ENCODE peak calls at places on chromosomes 2 and 18, in nine cellular contexts. Z, S, N, F, U, H, L, C and P are unnamed samples.

GRCh38 chr2:206311026-206311425 is 36.6 kb downstream of the ZDBF2 start:
- DNase-seq in U (no peak), S (no peak), C (no peak), N (no peak), F (no peak), Z (no peak), L (no peak), H (no peak), P (no peak)

GRCh38 chr2:176553685-176554106 is 284.5 kb downstream of the MTX2 start:
- DNase-seq in U (peak; percentile 43), N (peak; percentile 89), L (peak; percentile 32), S (peak; percentile 41), C (peak; percentile 87), Z (peak; percentile 88), F (peak; percentile 1), H (peak; percentile 42), P (peak; percentile 6)

GRCh38 chr2:24304621-24305020 is 55.7 kb downstream of the ITSN2 start:
- DNase-seq in Z (no peak), C (peak; percentile 23), U (no peak), S (peak; percentile 64), H (no peak), N (no peak), F (peak; percentile 54), L (no peak), P (no peak)

GRCh38 chr2:168814939-168815907 is 12.8 kb downstream of the NOSTRIN start:
- DNase-seq in F (no peak), N (no peak), S (no peak), C (no peak), Z (no peak), L (no peak), U (no peak), H (no peak), P (no peak)

GRCh38 chr2:42754021-42754775 is 9.7 kb downstream of the OXER1 start:
- DNase-seq in L (no peak), C (peak; percentile 71), U (no peak), N (no peak), F (peak; percentile 28), S (no peak), Z (no peak), H (no peak), P (peak; percentile 54)

GRCh38 chr2:241003830-241004564 is 5.6 kb downstream of the SNED1 start:
- DNase-seq in N (no peak), L (no peak), C (no peak), S (no peak), U (no peak), Z (no peak), H (no peak), F (no peak), P (no peak)

GRCh38 chr18:52953435-52953834 is 613.4 kb downstream of the DCC start:
- DNase-seq in U (no peak), H (no peak), C (no peak), Z (no peak), S (no peak), L (no peak), F (no peak), N (no peak), P (no peak)

GRCh38 chr2:30332791-30333453 is 101.6 kb downstream of the LBH start:
- DNase-seq in H (no peak), S (no peak), N (no peak), F (no peak), U (no peak), C (no peak), Z (no peak), L (no peak), P (no peak)

GRCh38 chr2:147683380-147683779 is 161.4 kb upstream of the ACVR2A start:
- DNase-seq in H (no peak), U (no peak), Z (no peak), L (no peak), C (no peak), F (no peak), S (no peak), N (no peak), P (no peak)

DNA sequence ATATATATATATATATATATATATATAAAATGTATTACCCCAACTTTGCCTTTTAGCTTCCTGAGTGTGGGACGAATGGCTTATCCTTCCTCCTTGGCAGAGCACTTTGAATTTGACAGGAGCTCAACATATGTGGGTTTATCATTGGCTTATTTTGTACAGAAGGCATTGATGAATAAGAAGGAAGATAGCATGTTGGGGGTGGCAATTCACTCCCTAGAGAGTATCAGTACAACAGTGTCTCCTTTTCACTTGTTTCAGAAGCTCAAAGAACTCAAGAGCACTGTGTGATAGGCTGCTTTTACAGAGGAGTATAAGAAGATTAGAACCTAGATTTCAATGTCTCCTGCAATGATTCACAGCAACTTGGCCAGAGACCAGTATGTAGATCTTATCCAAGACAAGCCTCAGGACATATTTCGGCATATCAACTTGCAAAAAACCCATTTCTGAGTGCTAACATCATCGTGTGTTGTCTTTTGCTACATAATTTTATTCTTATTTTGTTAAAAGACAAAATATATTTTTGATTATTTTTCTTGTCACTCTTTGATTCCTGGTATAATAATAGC is 345.8 kb downstream of the SOCS6 start:
- DNase-seq in F (no peak), N (no peak), H (no peak), L (no peak), C (peak; percentile 24), S (no peak), U (no peak), Z (no peak), P (no peak)
- H2AFZ ChIP-seq in F (no peak overlapping the region), N (no peak overlapping the region), H (no peak overlapping the region), L (no peak overlapping the region), C (no peak overlapping the region), S (no peak overlapping the region), U (peak overlapping the region; percentile 67), Z (no peak overlapping the region), P (no peak overlapping the region)

DNA sequence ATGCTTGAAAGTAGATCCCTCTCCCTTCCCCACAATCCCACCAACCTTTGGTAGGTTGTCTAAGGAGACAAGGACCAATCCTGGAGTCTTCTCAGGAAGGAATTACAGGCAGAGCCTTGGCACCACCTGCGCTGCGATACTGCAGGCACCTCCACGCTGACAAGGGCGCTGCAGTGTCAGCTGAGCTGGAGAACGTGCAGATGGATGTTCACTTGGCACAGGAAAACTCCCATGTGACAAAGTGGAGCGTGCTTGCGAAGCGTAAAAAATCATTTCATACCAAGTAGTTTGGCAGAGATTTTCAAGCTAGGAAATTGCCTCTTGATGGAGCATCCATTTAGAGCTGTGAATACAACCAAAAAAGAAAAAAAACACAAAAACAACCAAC is 37.9 kb downstream of the ACOXL start:
- DNase-seq in U (no peak), L (no peak), Z (no peak), F (no peak), N (no peak), C (no peak), S (no peak), H (no peak), P (no peak)
- H3K27me3 ChIP-seq in U (no peaks in the 10 kb centered on the region), L (no peaks in the 10 kb centered on the region), Z (no peaks in the 10 kb centered on the region), F (peaks cover 38% of the 10 kb centered on the region), N (peaks cover 16% of the 10 kb centered on the region), C (peaks cover 76% of the 10 kb centered on the region), S (peaks cover 27% of the 10 kb centered on the region), H (peaks cover 39% of the 10 kb centered on the region), P (no peaks in the 10 kb centered on the region)

GRCh38 chr2:235669983-235670962 is 176.4 kb downstream of the AGAP1 start:
- DNase-seq in H (peak; percentile 76), U (peak; percentile 43), F (peak; percentile 81), Z (no peak), S (peak; percentile 82), N (peak; percentile 59), C (peak; percentile 96), L (no peak), P (no peak)
- H3K4me3 ChIP-seq in H (peak overlapping the region; percentile 72), U (peak overlapping the region; percentile 16), F (peak overlapping the region; percentile 80), Z (no peak overlapping the region), S (peak overlapping the region; percentile 58), N (peak overlapping the region; percentile 48), C (peak overlapping the region; percentile 77), L (peak overlapping the region; percentile 63), P (peak overlapping the region; percentile 56)

GRCh38 chr2:203240491-203240890 is 1.7 kb downstream of the CYP20A1 start:
- DNase-seq in L (no peak), N (no peak), C (no peak), H (no peak), F (no peak), U (no peak), Z (peak; percentile 59), S (no peak), P (no peak)

GRCh38 chr2:203238711-203239526 is at the start of gene CYP20A1:
- DNase-seq in U (peak; percentile 97), L (peak; percentile 89), N (peak; percentile 97), F (peak; percentile 94), Z (peak; percentile 98), C (peak; percentile 99), H (peak; percentile 97), S (peak; percentile 97), P (peak; percentile 98)

GRCh38 chr2:203242518-203242917 is 3.7 kb downstream of the CYP20A1 start:
- DNase-seq in C (no peak), U (no peak), H (no peak), N (no peak), Z (no peak), F (no peak), S (no peak), L (no peak), P (no peak)

GRCh38 chr2:203238329-203238710 is 498 bp upstream of the CYP20A1 start:
- DNase-seq in H (no peak), U (no peak), S (no peak), C (no peak), N (no peak), L (no peak), Z (no peak), F (no peak), P (no peak)

GRCh38 chr2:203237501-203238238 is 1.1 kb upstream of the CYP20A1 start:
- DNase-seq in N (no peak), C (no peak), H (no peak), L (no peak), U (no peak), Z (no peak), F (no peak), S (no peak), P (peak; percentile 11)
- H2AFZ ChIP-seq in N (no peak overlapping the region), C (peak overlapping the region; percentile 96), H (no peak overlapping the region), L (no peak overlapping the region), U (no peak overlapping the region), Z (no peak overlapping the region), F (peak overlapping the region; percentile 95), S (no peak overlapping the region), P (peak overlapping the region; percentile 74)